ENCODE peak calls at places on chromosomes 5 and 9, in eight cellular contexts. One of them, this sample, is unnamed. For H3K4me1 and H3K9me3, the result is how much of the 10 kb centered on the place peaks cover.

GRCh38 chr9:15317836-15318235 is 10.8 kb upstream of the TTC39B start:
- DNase-seq in SJSA1: peak
- DNase-seq in CD8-positive, alpha-beta memory T cell: no peak
- DNase-seq in esophagus muscularis mucosa: no peak
- DNase-seq in breast epithelium: no peak
- DNase-seq in CD4-positive, alpha-beta memory T cell: no peak
- DNase-seq in endothelial cell of umbilical vein: no peak
- DNase-seq in left ventricle myocardium inferior: no peak
- DNase-seq in this sample: no peak

GRCh38 chr5:12245429-12245828 is 341.2 kb upstream of the CTNND2 start:
- DNase-seq in breast epithelium: no peak
- DNase-seq in endothelial cell of umbilical vein: no peak
- DNase-seq in left ventricle myocardium inferior: no peak
- DNase-seq in SJSA1: no peak
- DNase-seq in CD4-positive, alpha-beta memory T cell: no peak
- DNase-seq in esophagus muscularis mucosa: no peak
- DNase-seq in CD8-positive, alpha-beta memory T cell: no peak
- DNase-seq in this sample: no peak

GRCh38 chr9:77987104-77987656 is 44.4 kb downstream of the GNAQ start:
- DNase-seq in CD8-positive, alpha-beta memory T cell: no peak
- DNase-seq in CD4-positive, alpha-beta memory T cell: no peak
- DNase-seq in left ventricle myocardium inferior: no peak
- DNase-seq in endothelial cell of umbilical vein: no peak
- DNase-seq in breast epithelium: no peak
- DNase-seq in SJSA1: no peak
- DNase-seq in esophagus muscularis mucosa: no peak
- DNase-seq in this sample: peak

GRCh38 chr9:107712390-107712789 is 222.8 kb upstream of the KLF4 start:
- DNase-seq in esophagus muscularis mucosa: no peak
- DNase-seq in breast epithelium: no peak
- DNase-seq in SJSA1: no peak
- DNase-seq in CD8-positive, alpha-beta memory T cell: no peak
- DNase-seq in CD4-positive, alpha-beta memory T cell: no peak
- DNase-seq in endothelial cell of umbilical vein: peak
- DNase-seq in left ventricle myocardium inferior: no peak
- DNase-seq in this sample: peak

GRCh38 chr5:134503937-134504437 is 21.5 kb upstream of the JADE2 start:
- DNase-seq in left ventricle myocardium inferior: no peak
- DNase-seq in endothelial cell of umbilical vein: no peak
- DNase-seq in CD8-positive, alpha-beta memory T cell: no peak
- DNase-seq in SJSA1: no peak
- DNase-seq in esophagus muscularis mucosa: no peak
- DNase-seq in breast epithelium: no peak
- DNase-seq in CD4-positive, alpha-beta memory T cell: no peak
- DNase-seq in this sample: no peak

GRCh38 chr5:150253416-150254208 is 36.0 kb downstream of the CAMK2A start:
- DNase-seq in CD8-positive, alpha-beta memory T cell: no peak
- DNase-seq in left ventricle myocardium inferior: no peak
- DNase-seq in SJSA1: no peak
- DNase-seq in esophagus muscularis mucosa: no peak
- DNase-seq in CD4-positive, alpha-beta memory T cell: no peak
- DNase-seq in endothelial cell of umbilical vein: no peak
- DNase-seq in breast epithelium: no peak
- DNase-seq in this sample: no peak

GRCh38 chr9:12916037-12916436 is 141.2 kb downstream of the LURAP1L start:
- DNase-seq in endothelial cell of umbilical vein: no peak
- DNase-seq in SJSA1: no peak
- DNase-seq in breast epithelium: no peak
- DNase-seq in CD8-positive, alpha-beta memory T cell: no peak
- DNase-seq in left ventricle myocardium inferior: no peak
- DNase-seq in esophagus muscularis mucosa: no peak
- DNase-seq in CD4-positive, alpha-beta memory T cell: no peak
- DNase-seq in this sample: no peak

GRCh38 chr5:130116972-130117371 is 212.7 kb downstream of the CHSY3 start:
- DNase-seq in left ventricle myocardium inferior: no peak
- DNase-seq in CD4-positive, alpha-beta memory T cell: no peak
- DNase-seq in esophagus muscularis mucosa: no peak
- DNase-seq in breast epithelium: no peak
- DNase-seq in SJSA1: no peak
- DNase-seq in endothelial cell of umbilical vein: no peak
- DNase-seq in CD8-positive, alpha-beta memory T cell: no peak
- DNase-seq in this sample: no peak

GRCh38 chr9:117460743-117461142 is 45.9 kb upstream of the ASTN2 start:
- DNase-seq in left ventricle myocardium inferior: no peak
- DNase-seq in breast epithelium: no peak
- DNase-seq in CD8-positive, alpha-beta memory T cell: no peak
- DNase-seq in esophagus muscularis mucosa: no peak
- DNase-seq in CD4-positive, alpha-beta memory T cell: no peak
- DNase-seq in SJSA1: no peak
- DNase-seq in endothelial cell of umbilical vein: no peak
- DNase-seq in this sample: no peak

GRCh38 chr9:8857330-8858249 is 1058.0 kb upstream of the DMAC1 start:
- DNase-seq in CD4-positive, alpha-beta memory T cell: no peak
- DNase-seq in left ventricle myocardium inferior: peak
- DNase-seq in CD8-positive, alpha-beta memory T cell: no peak
- DNase-seq in esophagus muscularis mucosa: no peak
- DNase-seq in breast epithelium: no peak
- DNase-seq in SJSA1: no peak
- DNase-seq in endothelial cell of umbilical vein: peak
- DNase-seq in this sample: peak

GRCh38 chr5:80181618-80182211 is 74.1 kb downstream of the SERINC5 start:
- DNase-seq in esophagus muscularis mucosa: no peak
- DNase-seq in endothelial cell of umbilical vein: no peak
- DNase-seq in breast epithelium: no peak
- DNase-seq in SJSA1: no peak
- DNase-seq in CD8-positive, alpha-beta memory T cell: peak
- DNase-seq in left ventricle myocardium inferior: no peak
- DNase-seq in CD4-positive, alpha-beta memory T cell: peak
- DNase-seq in this sample: peak

GRCh38 chr5:109316631-109317030 is 93.1 kb downstream of the PJA2 start:
- DNase-seq in CD4-positive, alpha-beta memory T cell: no peak
- DNase-seq in endothelial cell of umbilical vein: no peak
- DNase-seq in SJSA1: no peak
- DNase-seq in CD8-positive, alpha-beta memory T cell: no peak
- DNase-seq in left ventricle myocardium inferior: no peak
- DNase-seq in esophagus muscularis mucosa: no peak
- DNase-seq in breast epithelium: no peak
- DNase-seq in this sample: peak

GRCh38 chr9:22649384-22649783 is 202.8 kb downstream of the DMRTA1 start:
- DNase-seq in SJSA1: no peak
- DNase-seq in CD4-positive, alpha-beta memory T cell: no peak
- DNase-seq in breast epithelium: no peak
- DNase-seq in endothelial cell of umbilical vein: no peak
- DNase-seq in CD8-positive, alpha-beta memory T cell: no peak
- DNase-seq in left ventricle myocardium inferior: no peak
- DNase-seq in esophagus muscularis mucosa: no peak
- DNase-seq in this sample: no peak
- H3K4me1 ChIP-seq in SJSA1: under half
- H3K4me1 ChIP-seq in CD4-positive, alpha-beta memory T cell: under half
- H3K4me1 ChIP-seq in breast epithelium: under half
- H3K4me1 ChIP-seq in endothelial cell of umbilical vein: under half
- H3K4me1 ChIP-seq in CD8-positive, alpha-beta memory T cell: under half
- H3K4me1 ChIP-seq in left ventricle myocardium inferior: under half
- H3K4me1 ChIP-seq in esophagus muscularis mucosa: under half
- H3K4me1 ChIP-seq in this sample: under half

DNA sequence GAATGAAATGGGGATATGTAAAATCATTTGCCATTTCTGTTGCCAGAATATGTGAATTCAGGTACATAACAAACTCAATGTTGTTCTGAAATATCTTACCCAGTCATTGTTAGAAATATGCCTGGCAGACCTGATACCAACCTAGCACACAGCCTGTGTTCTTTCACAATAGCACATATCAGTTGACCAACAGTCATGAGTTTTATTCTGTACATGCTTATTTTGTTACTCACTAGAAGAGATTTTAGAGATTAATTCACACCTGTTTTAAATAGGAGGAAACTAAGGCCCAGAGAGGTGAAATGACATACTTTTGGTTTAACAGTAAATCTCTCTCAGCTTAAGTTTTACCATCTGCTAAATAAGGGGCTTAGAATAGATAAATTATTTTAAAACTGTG is 8.4 kb upstream of the PPP1R2B start:
- DNase-seq in left ventricle myocardium inferior: no peak
- DNase-seq in SJSA1: no peak
- DNase-seq in endothelial cell of umbilical vein: no peak
- DNase-seq in breast epithelium: no peak
- DNase-seq in CD4-positive, alpha-beta memory T cell: no peak
- DNase-seq in esophagus muscularis mucosa: no peak
- DNase-seq in CD8-positive, alpha-beta memory T cell: no peak
- DNase-seq in this sample: no peak
- H3K9me3 ChIP-seq in left ventricle myocardium inferior: under half
- H3K9me3 ChIP-seq in SJSA1: under half
- H3K9me3 ChIP-seq in endothelial cell of umbilical vein: under half
- H3K9me3 ChIP-seq in breast epithelium: under half
- H3K9me3 ChIP-seq in CD4-positive, alpha-beta memory T cell: under half
- H3K9me3 ChIP-seq in esophagus muscularis mucosa: under half
- H3K9me3 ChIP-seq in CD8-positive, alpha-beta memory T cell: under half
- H3K9me3 ChIP-seq in this sample: under half

DNA sequence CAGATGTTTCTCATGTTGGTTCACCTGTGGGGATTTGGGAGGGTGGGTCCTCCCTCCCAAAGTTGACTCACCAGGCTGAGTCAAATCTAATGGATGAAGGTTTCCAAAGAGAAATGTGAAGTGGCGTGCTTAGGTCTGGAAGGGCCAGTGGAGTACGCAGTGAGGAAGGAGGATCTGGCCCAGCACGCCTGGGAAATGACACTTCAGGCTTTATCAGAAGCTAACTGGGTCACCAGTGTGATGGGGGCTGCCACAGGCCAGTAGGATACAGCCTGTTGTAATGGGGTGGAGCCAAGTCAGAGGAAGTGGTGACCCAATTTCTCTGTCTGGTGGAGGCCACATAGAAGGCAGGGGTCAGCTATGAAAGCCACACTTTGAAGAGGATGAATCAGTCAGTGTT is 18.0 kb downstream of the POLR1E start:
- DNase-seq in esophagus muscularis mucosa: no peak
- DNase-seq in CD8-positive, alpha-beta memory T cell: peak
- DNase-seq in SJSA1: no peak
- DNase-seq in CD4-positive, alpha-beta memory T cell: peak
- DNase-seq in endothelial cell of umbilical vein: no peak
- DNase-seq in left ventricle myocardium inferior: no peak
- DNase-seq in breast epithelium: no peak
- DNase-seq in this sample: peak
- H3K4me1 ChIP-seq in esophagus muscularis mucosa: under half
- H3K4me1 ChIP-seq in CD8-positive, alpha-beta memory T cell: under half
- H3K4me1 ChIP-seq in SJSA1: under half
- H3K4me1 ChIP-seq in CD4-positive, alpha-beta memory T cell: under half
- H3K4me1 ChIP-seq in endothelial cell of umbilical vein: under half
- H3K4me1 ChIP-seq in left ventricle myocardium inferior: under half
- H3K4me1 ChIP-seq in breast epithelium: under half
- H3K4me1 ChIP-seq in this sample: under half

DNA sequence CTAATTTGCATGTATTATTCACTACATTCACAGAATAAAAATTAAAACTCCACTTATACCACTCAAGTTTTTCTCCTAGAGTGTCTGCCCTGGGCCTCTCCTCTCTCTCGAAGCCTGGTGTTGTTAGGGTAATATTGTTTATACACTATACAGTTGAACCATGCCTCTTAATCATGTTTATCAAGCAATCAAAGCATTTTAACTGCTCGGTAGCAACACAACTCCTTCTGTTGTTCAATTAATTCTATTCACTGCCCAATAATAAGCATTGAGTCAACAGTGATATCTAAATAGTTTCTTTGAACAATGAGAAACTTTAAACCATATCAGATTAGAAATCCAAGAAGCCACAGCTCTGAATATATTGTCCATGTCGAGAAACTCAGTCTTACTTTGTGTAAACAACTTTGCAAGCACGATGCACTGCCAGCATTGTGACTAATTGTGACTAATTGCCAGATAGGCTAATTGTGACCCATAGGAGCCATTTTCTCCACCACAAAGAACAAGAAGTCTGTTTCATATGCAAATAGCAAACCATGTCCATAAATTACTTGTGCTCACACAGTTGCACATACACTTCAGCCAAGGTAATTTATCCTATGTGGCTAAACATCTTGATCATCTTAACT is at the start of gene DNAH5:
- DNase-seq in breast epithelium: no peak
- DNase-seq in SJSA1: no peak
- DNase-seq in left ventricle myocardium inferior: no peak
- DNase-seq in endothelial cell of umbilical vein: no peak
- DNase-seq in CD4-positive, alpha-beta memory T cell: no peak
- DNase-seq in CD8-positive, alpha-beta memory T cell: no peak
- DNase-seq in esophagus muscularis mucosa: no peak
- DNase-seq in this sample: no peak
- H3K9me3 ChIP-seq in breast epithelium: under half
- H3K9me3 ChIP-seq in SJSA1: under half
- H3K9me3 ChIP-seq in left ventricle myocardium inferior: under half
- H3K9me3 ChIP-seq in endothelial cell of umbilical vein: under half
- H3K9me3 ChIP-seq in CD4-positive, alpha-beta memory T cell: under half
- H3K9me3 ChIP-seq in CD8-positive, alpha-beta memory T cell: under half
- H3K9me3 ChIP-seq in esophagus muscularis mucosa: under half
- H3K9me3 ChIP-seq in this sample: under half

DNA sequence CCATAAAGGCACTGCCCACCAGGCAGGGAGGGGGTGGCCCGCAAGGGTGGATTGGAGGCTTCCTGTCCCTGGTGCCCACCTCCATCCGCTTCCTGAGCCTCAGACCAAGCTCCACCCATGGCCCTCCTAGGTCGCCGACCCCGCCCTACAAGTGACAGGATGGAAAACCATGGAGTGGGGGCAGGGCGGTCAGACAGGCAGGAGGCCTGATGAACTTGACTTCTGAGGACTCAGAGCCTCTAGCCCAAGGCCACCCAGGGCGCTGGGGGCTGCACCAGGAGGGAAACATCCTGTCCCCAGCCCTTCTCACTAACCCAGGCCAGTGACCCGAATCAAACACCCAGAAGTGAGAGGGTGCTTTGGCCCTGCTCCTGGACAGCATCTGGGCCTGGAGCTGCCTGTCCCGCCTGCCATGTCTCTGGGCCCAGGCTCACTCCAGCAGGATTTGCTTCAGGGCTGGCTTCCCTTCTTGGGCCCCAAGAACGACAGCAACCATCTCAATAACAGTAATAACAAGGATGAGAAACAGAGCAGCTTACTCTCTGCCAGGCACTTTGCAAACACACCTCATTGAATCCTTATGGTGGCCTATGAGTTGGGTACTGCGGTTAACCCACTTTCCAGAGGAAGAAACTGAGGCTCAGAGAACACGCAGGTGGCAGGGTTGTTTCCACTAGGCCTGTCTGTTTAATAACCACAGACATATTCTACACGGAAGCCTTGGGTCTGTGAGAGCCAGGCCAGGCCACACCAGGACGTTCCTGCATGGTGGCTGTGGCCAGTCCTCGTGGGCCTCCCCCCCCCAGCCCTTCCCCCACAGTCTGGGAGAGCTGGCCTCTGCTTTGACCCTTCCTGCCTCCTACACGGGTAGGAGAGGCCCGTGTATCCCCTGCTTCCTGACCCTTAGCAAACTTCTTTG is 4.4 kb upstream of the ST6GALNAC6 start:
- DNase-seq in breast epithelium: no peak
- DNase-seq in left ventricle myocardium inferior: peak
- DNase-seq in esophagus muscularis mucosa: no peak
- DNase-seq in endothelial cell of umbilical vein: peak
- DNase-seq in SJSA1: peak
- DNase-seq in CD4-positive, alpha-beta memory T cell: peak
- DNase-seq in CD8-positive, alpha-beta memory T cell: peak
- DNase-seq in this sample: peak
- H3K4me1 ChIP-seq in breast epithelium: under half
- H3K4me1 ChIP-seq in left ventricle myocardium inferior: half or more
- H3K4me1 ChIP-seq in esophagus muscularis mucosa: under half
- H3K4me1 ChIP-seq in endothelial cell of umbilical vein: under half
- H3K4me1 ChIP-seq in SJSA1: half or more
- H3K4me1 ChIP-seq in CD4-positive, alpha-beta memory T cell: half or more
- H3K4me1 ChIP-seq in CD8-positive, alpha-beta memory T cell: half or more
- H3K4me1 ChIP-seq in this sample: under half

This sample was measured in small intestine.